ENCODE peak calls at places on chromosomes 13 and 19, in nine cellular contexts. X is AG10803, T is body of pancreas, L is epithelial cell of esophagus, U is suprapubic skin, B is breast epithelium, N is prostate gland, H is transverse colon, P is foreskin fibroblast. D is an unnamed sample.

GRCh38 chr19:6866646-6867255 is 20.6 kb upstream of the ADGRE1 start:
- DNase-seq in X (no peak), T (no peak), L (no peak), U (no peak), B (no peak), N (no peak), H (peak), P (no peak), D (no peak)

GRCh38 chr13:112968910-112969691 is at the start of gene MCF2L:
- DNase-seq in X (peak), T (peak), L (peak), U (peak), B (no peak), N (peak), H (peak), P (peak), D (no peak)

GRCh38 chr13:98941118-98941517 is 36.7 kb downstream of the DOCK9 start:
- DNase-seq in X (no peak), T (no peak), L (no peak), U (no peak), B (no peak), N (no peak), H (no peak), P (no peak), D (no peak)

GRCh38 chr13:99380402-99380801 is 73.2 kb upstream of the GPR183 start:
- DNase-seq in X (no peak), T (no peak), L (no peak), U (no peak), B (no peak), N (no peak), H (no peak), P (no peak), D (no peak)

GRCh38 chr13:44336934-44337333 is 36.7 kb upstream of the SERP2 start:
- DNase-seq in X (no peak), T (no peak), L (peak), U (no peak), B (no peak), N (no peak), H (no peak), P (no peak), D (no peak)

GRCh38 chr13:47933688-47934011 is 67.4 kb downstream of the SUCLA2 start:
- DNase-seq in X (peak), T (no peak), L (peak), U (no peak), B (no peak), N (no peak), H (no peak), P (no peak), D (no peak)

GRCh38 chr13:84126671-84127171 is 244.4 kb upstream of the SLITRK1 start:
- DNase-seq in X (no peak), T (no peak), L (peak), U (no peak), B (no peak), N (no peak), H (no peak), P (no peak), D (no peak)

GRCh38 chr19:489418-490196 is 6.7 kb upstream of the MADCAM1 start:
- DNase-seq in X (peak), T (peak), L (no peak), U (no peak), B (no peak), N (no peak), H (no peak), P (no peak), D (no peak)

GRCh38 chr19:29622191-29623070 is 16.3 kb downstream of the POP4 start:
- DNase-seq in X (peak), T (no peak), L (peak), U (no peak), B (no peak), N (no peak), H (peak), P (no peak), D (no peak)

GRCh38 chr13:82917984-82918383 is 964.3 kb downstream of the SLITRK1 start:
- DNase-seq in X (no peak), T (no peak), L (no peak), U (no peak), B (no peak), N (no peak), H (no peak), P (no peak), D (no peak)

GRCh38 chr19:2391118-2391725 is 31.2 kb downstream of the TMPRSS9 start:
- DNase-seq in X (peak), T (peak), L (peak), U (no peak), B (no peak), N (peak), H (no peak), P (peak), D (peak)

GRCh38 chr19:5298502-5298901 is 42.1 kb downstream of the PTPRS start:
- DNase-seq in X (no peak), T (peak), L (peak), U (peak), B (peak), N (peak), H (no peak), P (no peak), D (no peak)

GRCh38 chr19:19627716-19628498 is at the start of gene LPAR2:
- DNase-seq in X (no peak), T (peak), L (peak), U (no peak), B (peak), N (peak), H (peak), P (no peak), D (no peak)

GRCh38 chr19:1084024-1084868 is 10.9 kb downstream of the POLR2E start:
- DNase-seq in X (no peak), T (no peak), L (no peak), U (no peak), B (no peak), N (no peak), H (no peak), P (no peak), D (no peak)

GRCh38 chr19:33392341-33393285 is 19.1 kb downstream of the CEBPG start:
- DNase-seq in X (no peak), T (peak), L (no peak), U (no peak), B (no peak), N (no peak), H (peak), P (no peak), D (no peak)

GRCh38 chr13:97122381-97122996 is 99.6 kb upstream of the MBNL2 start:
- DNase-seq in X (peak), T (no peak), L (peak), U (no peak), B (no peak), N (no peak), H (no peak), P (peak), D (peak)

GRCh38 chr19:42324655-42325307 is 654 bp upstream of the MEGF8 start:
- DNase-seq in X (no peak), T (peak), L (no peak), U (no peak), B (no peak), N (no peak), H (peak), P (no peak), D (no peak)

DNA sequence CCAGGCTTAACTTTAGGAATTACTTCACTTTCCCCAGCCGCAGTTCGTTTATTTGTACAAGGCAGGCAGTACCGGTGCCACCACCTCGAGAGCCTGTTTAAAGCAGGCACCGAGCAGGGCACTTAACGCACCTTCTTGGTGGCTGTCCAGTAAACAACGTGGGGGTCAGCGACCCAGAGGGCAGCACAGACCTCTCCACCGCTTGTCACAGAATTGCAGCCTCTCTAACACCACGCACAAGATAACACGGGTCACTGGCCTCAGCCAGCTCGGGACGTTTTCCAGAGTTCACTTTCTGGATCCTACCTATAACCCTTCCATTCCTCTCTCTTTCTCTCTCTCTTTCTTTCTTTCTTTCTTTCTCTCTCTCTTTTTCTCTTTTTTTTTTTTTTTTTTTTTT is 16.8 kb upstream of the ELAVL1 start:
- DNase-seq in X (no peak), T (no peak), L (no peak), U (no peak), B (no peak), N (no peak), H (no peak), P (no peak), D (no peak)
- TF ChIP-seq CTCF in X (no peak), T (no peak), L (no peak), U (no peak), B (no peak), N (no peak), H (no peak), P (no peak), D (no peak)

DNA sequence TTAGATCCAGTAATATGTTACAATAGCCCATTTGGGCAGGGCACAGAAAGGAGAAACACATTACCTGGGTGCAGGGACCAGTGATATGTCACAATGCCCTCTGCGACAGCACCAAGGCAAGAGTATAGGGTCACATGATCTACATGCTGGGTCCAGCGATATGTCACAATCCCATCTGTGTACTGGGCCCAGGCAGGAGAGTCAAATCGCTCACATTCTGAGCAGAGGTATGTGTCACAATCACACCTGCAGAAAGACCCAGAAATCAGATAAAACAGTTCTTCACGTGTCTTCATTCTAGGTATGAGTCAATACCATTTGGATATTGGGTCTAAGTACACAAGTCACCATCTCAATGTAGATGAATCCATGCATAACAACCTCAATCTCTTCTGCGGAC is 7.1 kb upstream of the ZNF43 start:
- DNase-seq in X (no peak), T (no peak), L (no peak), U (no peak), B (no peak), N (no peak), H (no peak), P (no peak), D (no peak)
- TF ChIP-seq CTCF in X (no peak), T (no peak), L (no peak), U (no peak), B (no peak), N (no peak), H (no peak), P (no peak), D (no peak)

GRCh38 chr19:50794074-50794777 is 4.0 kb downstream of the ACP4 start:
- DNase-seq in X (no peak), T (peak), L (no peak), U (no peak), B (no peak), N (peak), H (peak), P (peak), D (no peak)
- TF ChIP-seq CTCF in X (no peak), T (peak), L (peak), U (no peak), B (no peak), N (no peak), H (peak), P (no peak), D (no peak)

GRCh38 chr19:49799798-49800376 is 13.2 kb downstream of the FUZ start:
- DNase-seq in X (no peak), T (no peak), L (no peak), U (no peak), B (no peak), N (no peak), H (no peak), P (no peak), D (no peak)
- TF ChIP-seq CTCF in X (no peak), T (no peak), L (no peak), U (no peak), B (no peak), N (no peak), H (peak), P (no peak), D (peak)

GRCh38 chr13:30617315-30618185 is at the start of gene USPL1:
- DNase-seq in X (peak), T (peak), L (peak), U (peak), B (peak), N (peak), H (peak), P (peak), D (peak)
- TF ChIP-seq CTCF in X (no peak), T (peak), L (peak), U (no peak), B (peak), N (no peak), H (peak), P (no peak), D (peak)

GRCh38 chr19:45011959-45012358 is 10.7 kb downstream of the RELB start:
- DNase-seq in X (no peak), T (no peak), L (no peak), U (no peak), B (no peak), N (no peak), H (no peak), P (no peak), D (no peak)

GRCh38 chr19:45021971-45022370 is 16.9 kb upstream of the CLASRP start:
- DNase-seq in X (no peak), T (no peak), L (no peak), U (no peak), B (no peak), N (no peak), H (no peak), P (no peak), D (no peak)

GRCh38 chr19:45019187-45019586 is 17.9 kb downstream of the RELB start:
- DNase-seq in X (no peak), T (no peak), L (peak), U (no peak), B (no peak), N (no peak), H (no peak), P (no peak), D (no peak)

GRCh38 chr19:45020071-45020470 is 18.8 kb upstream of the CLASRP start:
- DNase-seq in X (no peak), T (no peak), L (no peak), U (no peak), B (no peak), N (no peak), H (no peak), P (no peak), D (no peak)

DNA sequence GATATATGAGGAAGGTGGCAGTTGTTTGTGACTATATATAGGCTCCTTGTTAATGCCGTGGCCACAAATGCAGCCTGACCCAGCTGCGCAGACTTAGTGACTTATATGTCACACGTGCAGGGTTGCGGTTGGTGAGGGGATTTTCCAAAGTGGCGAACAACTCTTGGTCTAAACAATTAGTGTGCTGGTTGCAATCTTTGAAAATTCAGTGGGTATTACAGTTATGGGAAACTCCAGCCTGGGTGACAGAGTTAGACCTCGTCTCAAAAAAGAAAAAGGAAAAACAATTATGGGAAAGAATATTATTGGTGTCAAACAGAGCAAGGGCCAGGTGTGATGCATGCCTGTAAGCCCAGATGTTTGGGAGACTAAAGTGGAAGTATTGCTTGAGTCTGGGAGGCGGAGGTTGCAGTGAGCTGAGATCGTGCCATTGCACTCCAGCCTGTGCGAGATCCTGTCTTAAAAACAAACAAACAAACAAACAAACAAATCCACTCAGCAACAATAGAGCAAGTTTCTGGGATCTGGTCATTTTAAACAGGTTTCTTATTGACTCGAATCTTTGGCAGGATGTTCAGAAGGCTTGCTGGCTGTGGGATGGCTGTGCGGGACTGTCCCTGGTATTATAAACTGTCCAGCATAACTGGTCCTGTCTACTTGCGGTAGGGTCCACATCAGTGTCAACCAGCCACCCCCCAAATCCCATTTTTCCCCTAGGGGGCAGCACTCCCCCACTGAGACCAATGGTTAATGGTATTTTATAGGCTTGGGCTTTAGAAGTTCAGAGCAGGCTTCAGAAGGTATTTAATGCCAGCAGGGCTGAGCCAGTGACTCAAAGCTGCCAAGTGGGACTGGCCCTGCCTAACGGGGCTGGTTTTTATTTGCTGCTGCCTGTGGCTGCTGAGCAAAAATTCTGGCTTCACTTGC is 15.4 kb downstream of the RELB start:
- DNase-seq in X (peak), T (peak), L (peak), U (peak), B (peak), N (peak), H (peak), P (peak), D (peak)
- TF ChIP-seq CTCF in X (peak), T (peak), L (peak), U (peak), B (peak), N (peak), H (peak), P (peak), D (peak)

D was measured in HFFc6.